ENCODE peak calls at places on chromosomes 7 and 10, in seven cellular contexts. O is A549; S is NB4; T is activated CD4-positive, alpha-beta T cell treated with anti-CD3 and anti-CD28 coated beads, Interleukin-2, amount 50 U/mL, for 48 hours; L is stimulated activated CD4-positive, alpha-beta T cell treated with anti-CD3 and anti-CD28 coated beads, Interleukin-12 subunit alpha, Interleukin-12 subunit beta, amount 100 ng/mL, for 48 hours; K is activated gamma-delta T cell treated with anti-CD3 and anti-CD28 coated beads, Interleukin-2, amount 50 U/mL, for 16 hours; X is thoracic aorta. R is an unnamed sample.

GRCh38 chr7:153886121-153886505 is 166.1 kb upstream of the DPP6 start:
- DNase-seq in X (no peak), L (no peak), O (no peak), S (no peak), T (no peak), K (no peak), R (no peak)

GRCh38 chr7:37028909-37029440 is 304.7 kb upstream of the AOAH start:
- DNase-seq in L (peak; percentile 37), X (no peak), K (no peak), S (no peak), T (peak; percentile 39), O (no peak), R (no peak)

GRCh38 chr7:142485617-142486226 is 227.9 kb upstream of the PRSS58 start:
- DNase-seq in S (peak; percentile 55), O (no peak), X (no peak), T (peak; percentile 29), L (no peak), K (no peak), R (no peak)

GRCh38 chr7:159211540-159212182 is 67.0 kb upstream of the VIPR2 start:
- DNase-seq in T (no peak), S (no peak), O (no peak), K (no peak), X (no peak), L (no peak), R (no peak)

GRCh38 chr7:117673839-117674238 is 194.0 kb downstream of the CFTR start:
- DNase-seq in L (no peak), K (no peak), O (peak; percentile 20), X (no peak), S (peak; percentile 19), T (no peak), R (peak; percentile 10)

GRCh38 chr10:82880776-82881175 is 1005.8 kb downstream of the NRG3 start:
- DNase-seq in S (no peak), L (no peak), T (no peak), X (no peak), O (no peak), K (no peak), R (no peak)

GRCh38 chr7:28956608-28957063 is 1.5 kb downstream of the TRIL start:
- DNase-seq in O (peak; percentile 38), X (no peak), K (no peak), L (no peak), S (peak; percentile 32), T (peak; percentile 10), R (no peak)

GRCh38 chr7:29270979-29271658 is 76.5 kb downstream of the CHN2 start:
- DNase-seq in T (no peak), L (no peak), K (no peak), X (no peak), O (no peak), S (peak; percentile 45), R (no peak)

GRCh38 chr7:76189276-76189675 is 12.4 kb upstream of the SRRM3 start:
- DNase-seq in X (no peak), L (no peak), O (no peak), K (no peak), T (no peak), S (no peak), R (no peak)